ENCODE peak calls at places on chromosomes 1 and 21, in eight cellular contexts. One of them, this sample, is unnamed.
A peak's percentile ranks its signal among the peaks of the same experiment; 100 is the strongest.

GRCh38 chr1:115782571-115783281 is 14.2 kb upstream of the CASQ2 start:
- DNase-seq in tibial artery: no peak
- DNase-seq in ascending aorta: no peak
- DNase-seq in uterus: no peak
- DNase-seq in dorsolateral prefrontal cortex: no peak
- DNase-seq in cardiac muscle cell: peak; percentile 82
- DNase-seq in RWPE1: peak; percentile 94
- DNase-seq in thyroid gland: no peak
- DNase-seq in this sample: no peak

GRCh38 chr1:101451888-101452287 is 215.1 kb downstream of the S1PR1 start:
- DNase-seq in uterus: no peak
- DNase-seq in dorsolateral prefrontal cortex: no peak
- DNase-seq in tibial artery: no peak
- DNase-seq in RWPE1: no peak
- DNase-seq in ascending aorta: no peak
- DNase-seq in thyroid gland: no peak
- DNase-seq in cardiac muscle cell: no peak
- DNase-seq in this sample: no peak

GRCh38 chr1:216325946-216326345 is 97.3 kb downstream of the USH2A start:
- DNase-seq in RWPE1: peak; percentile 41
- DNase-seq in thyroid gland: no peak
- DNase-seq in uterus: no peak
- DNase-seq in dorsolateral prefrontal cortex: no peak
- DNase-seq in ascending aorta: no peak
- DNase-seq in tibial artery: no peak
- DNase-seq in cardiac muscle cell: no peak
- DNase-seq in this sample: no peak

GRCh38 chr1:226973371-226973897 is 33.3 kb downstream of the COQ8A start:
- DNase-seq in dorsolateral prefrontal cortex: no peak
- DNase-seq in thyroid gland: no peak
- DNase-seq in cardiac muscle cell: peak; percentile 53
- DNase-seq in ascending aorta: no peak
- DNase-seq in tibial artery: peak; percentile 62
- DNase-seq in uterus: peak; percentile 75
- DNase-seq in RWPE1: no peak
- DNase-seq in this sample: peak; percentile 56

GRCh38 chr1:228841632-228842031 is 106.4 kb downstream of the RHOU start:
- DNase-seq in cardiac muscle cell: no peak
- DNase-seq in RWPE1: no peak
- DNase-seq in dorsolateral prefrontal cortex: no peak
- DNase-seq in uterus: no peak
- DNase-seq in thyroid gland: no peak
- DNase-seq in ascending aorta: no peak
- DNase-seq in tibial artery: no peak
- DNase-seq in this sample: no peak

GRCh38 chr1:186014370-186015030 is 280.3 kb downstream of the HMCN1 start:
- DNase-seq in RWPE1: no peak
- DNase-seq in dorsolateral prefrontal cortex: no peak
- DNase-seq in cardiac muscle cell: peak; percentile 60
- DNase-seq in tibial artery: no peak
- DNase-seq in thyroid gland: no peak
- DNase-seq in ascending aorta: no peak
- DNase-seq in uterus: no peak
- DNase-seq in this sample: no peak

GRCh38 chr1:64051801-64052200 is 151.6 kb upstream of the UBE2U start:
- DNase-seq in ascending aorta: no peak
- DNase-seq in cardiac muscle cell: peak; percentile 19
- DNase-seq in thyroid gland: no peak
- DNase-seq in tibial artery: no peak
- DNase-seq in dorsolateral prefrontal cortex: no peak
- DNase-seq in RWPE1: no peak
- DNase-seq in uterus: no peak
- DNase-seq in this sample: no peak

GRCh38 chr1:29318724-29319123 is 82.4 kb downstream of the PTPRU start:
- DNase-seq in tibial artery: no peak
- DNase-seq in uterus: no peak
- DNase-seq in RWPE1: no peak
- DNase-seq in dorsolateral prefrontal cortex: no peak
- DNase-seq in ascending aorta: no peak
- DNase-seq in cardiac muscle cell: no peak
- DNase-seq in thyroid gland: no peak
- DNase-seq in this sample: no peak

GRCh38 chr21:44708866-44709425 is 2.4 kb downstream of the TSPEAR start:
- DNase-seq in uterus: peak; percentile 7
- DNase-seq in cardiac muscle cell: no peak
- DNase-seq in dorsolateral prefrontal cortex: no peak
- DNase-seq in RWPE1: no peak
- DNase-seq in ascending aorta: no peak
- DNase-seq in thyroid gland: no peak
- DNase-seq in tibial artery: no peak
- DNase-seq in this sample: no peak

GRCh38 chr1:226100436-226101347 is 38.2 kb downstream of the H3-3A start:
- DNase-seq in dorsolateral prefrontal cortex: peak; percentile 33
- DNase-seq in ascending aorta: no peak
- DNase-seq in uterus: no peak
- DNase-seq in thyroid gland: peak; percentile 54
- DNase-seq in tibial artery: no peak
- DNase-seq in cardiac muscle cell: peak; percentile 66
- DNase-seq in RWPE1: no peak
- DNase-seq in this sample: peak; percentile 32

GRCh38 chr21:35840197-35840799 is 220.0 kb downstream of the SETD4 start:
- DNase-seq in ascending aorta: no peak
- DNase-seq in thyroid gland: peak; percentile 69
- DNase-seq in RWPE1: peak; percentile 54
- DNase-seq in tibial artery: peak; percentile 79
- DNase-seq in cardiac muscle cell: peak; percentile 93
- DNase-seq in dorsolateral prefrontal cortex: no peak
- DNase-seq in uterus: peak; percentile 26
- DNase-seq in this sample: no peak

GRCh38 chr1:178739285-178740045 is 14.4 kb downstream of the RALGPS2 start:
- DNase-seq in RWPE1: no peak
- DNase-seq in thyroid gland: no peak
- DNase-seq in cardiac muscle cell: peak; percentile 45
- DNase-seq in tibial artery: no peak
- DNase-seq in dorsolateral prefrontal cortex: no peak
- DNase-seq in ascending aorta: no peak
- DNase-seq in uterus: no peak
- DNase-seq in this sample: no peak

GRCh38 chr21:45292399-45293213 is 4.9 kb upstream of the POFUT2 start:
- DNase-seq in RWPE1: peak; percentile 75
- DNase-seq in ascending aorta: peak; percentile 41
- DNase-seq in cardiac muscle cell: peak; percentile 93
- DNase-seq in thyroid gland: peak; percentile 91
- DNase-seq in uterus: peak; percentile 92
- DNase-seq in tibial artery: peak; percentile 84
- DNase-seq in dorsolateral prefrontal cortex: peak; percentile 74
- DNase-seq in this sample: peak; percentile 84

DNA sequence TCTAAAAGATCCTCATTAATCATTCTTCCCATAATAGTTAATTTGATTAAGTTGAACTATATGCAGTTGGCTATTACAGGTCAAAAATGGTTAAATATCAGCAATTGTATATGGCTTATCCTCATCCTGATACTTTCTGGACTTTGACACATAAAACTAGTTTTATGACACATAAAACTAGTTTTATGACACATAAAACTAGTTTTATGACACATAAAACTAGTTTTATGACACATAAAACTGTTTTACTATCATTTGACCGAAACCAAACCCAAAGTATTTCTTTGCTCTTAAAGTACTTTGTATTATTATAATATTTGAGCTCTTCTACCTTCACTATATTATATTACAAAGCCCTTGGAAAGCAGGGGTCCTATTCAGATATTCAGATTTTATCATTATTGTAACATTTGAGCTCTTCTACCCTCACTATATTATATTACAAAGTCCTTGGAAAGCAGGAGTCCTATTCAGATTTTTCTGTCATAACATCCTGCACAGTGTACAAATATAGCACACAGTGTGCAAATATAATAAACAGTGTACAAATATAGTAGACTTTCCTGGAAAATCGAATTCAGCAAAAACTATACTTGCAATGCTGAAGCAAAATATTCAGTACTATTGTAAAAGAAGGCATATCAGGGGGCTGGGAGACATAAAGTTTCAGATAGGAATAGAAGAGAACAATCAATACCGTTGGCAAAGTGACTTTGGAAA is 53.0 kb downstream of the NVL start:
- DNase-seq in thyroid gland: no peak
- DNase-seq in ascending aorta: no peak
- DNase-seq in cardiac muscle cell: no peak
- DNase-seq in dorsolateral prefrontal cortex: no peak
- DNase-seq in uterus: no peak
- DNase-seq in RWPE1: no peak
- DNase-seq in tibial artery: no peak
- DNase-seq in this sample: no peak
- H3K27ac ChIP-seq in thyroid gland: no peak overlapping the region
- H3K27ac ChIP-seq in ascending aorta: no peak overlapping the region
- H3K27ac ChIP-seq in cardiac muscle cell: no peak overlapping the region
- H3K27ac ChIP-seq in dorsolateral prefrontal cortex: no peak overlapping the region
- H3K27ac ChIP-seq in uterus: no peak overlapping the region
- H3K27ac ChIP-seq in RWPE1: no peak overlapping the region
- H3K27ac ChIP-seq in tibial artery: no peak overlapping the region
- H3K27ac ChIP-seq in this sample: no peak overlapping the region

GRCh38 chr1:6471969-6472368 is 6.0 kb upstream of the TNFRSF25 start:
- DNase-seq in thyroid gland: no peak
- DNase-seq in tibial artery: no peak
- DNase-seq in RWPE1: peak; percentile 68
- DNase-seq in uterus: no peak
- DNase-seq in dorsolateral prefrontal cortex: no peak
- DNase-seq in cardiac muscle cell: no peak
- DNase-seq in ascending aorta: no peak
- DNase-seq in this sample: no peak
- H3K27ac ChIP-seq in thyroid gland: no peak overlapping the region
- H3K27ac ChIP-seq in tibial artery: no peak overlapping the region
- H3K27ac ChIP-seq in RWPE1: peak overlapping the region; percentile 79
- H3K27ac ChIP-seq in uterus: no peak overlapping the region
- H3K27ac ChIP-seq in dorsolateral prefrontal cortex: no peak overlapping the region
- H3K27ac ChIP-seq in cardiac muscle cell: no peak overlapping the region
- H3K27ac ChIP-seq in ascending aorta: no peak overlapping the region
- H3K27ac ChIP-seq in this sample: no peak overlapping the region

GRCh38 chr1:241857131-241857530 is 9.1 kb downstream of the EXO1 start:
- DNase-seq in ascending aorta: no peak
- DNase-seq in tibial artery: no peak
- DNase-seq in cardiac muscle cell: no peak
- DNase-seq in thyroid gland: no peak
- DNase-seq in uterus: no peak
- DNase-seq in RWPE1: no peak
- DNase-seq in dorsolateral prefrontal cortex: no peak
- DNase-seq in this sample: no peak
- H3K27ac ChIP-seq in ascending aorta: no peak overlapping the region
- H3K27ac ChIP-seq in tibial artery: no peak overlapping the region
- H3K27ac ChIP-seq in cardiac muscle cell: no peak overlapping the region
- H3K27ac ChIP-seq in thyroid gland: no peak overlapping the region
- H3K27ac ChIP-seq in uterus: no peak overlapping the region
- H3K27ac ChIP-seq in RWPE1: no peak overlapping the region
- H3K27ac ChIP-seq in dorsolateral prefrontal cortex: no peak overlapping the region
- H3K27ac ChIP-seq in this sample: no peak overlapping the region

DNA sequence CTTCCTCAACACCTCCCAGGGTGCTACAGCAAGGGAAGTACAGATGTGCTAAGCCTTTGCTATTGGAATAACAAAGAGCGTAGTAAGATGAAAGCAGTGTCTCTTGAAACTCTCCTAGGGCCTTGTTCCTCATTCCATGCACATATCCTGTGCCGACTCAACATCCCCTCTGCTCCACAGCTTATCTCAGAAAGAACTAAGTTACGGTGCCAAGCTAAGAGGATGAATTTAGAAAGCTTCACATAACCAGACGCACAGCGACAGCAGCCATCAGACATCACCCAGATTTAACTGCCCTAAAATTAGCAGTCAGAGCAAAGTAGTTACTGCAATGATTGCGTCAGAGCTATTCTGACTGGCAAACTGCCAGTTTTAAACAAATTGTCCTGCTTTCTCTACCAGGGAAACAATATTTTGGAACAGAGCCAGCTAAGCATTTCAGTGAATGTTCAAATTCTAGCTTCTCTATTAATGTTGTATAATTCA is 9.5 kb downstream of the SIPA1L2 start:
- DNase-seq in uterus: peak; percentile 34
- DNase-seq in RWPE1: peak; percentile 28
- DNase-seq in tibial artery: peak; percentile 41
- DNase-seq in thyroid gland: peak; percentile 55
- DNase-seq in cardiac muscle cell: peak; percentile 94
- DNase-seq in dorsolateral prefrontal cortex: no peak
- DNase-seq in ascending aorta: no peak
- DNase-seq in this sample: peak; percentile 46
- H3K27ac ChIP-seq in uterus: peak overlapping the region; percentile 38
- H3K27ac ChIP-seq in RWPE1: no peak overlapping the region
- H3K27ac ChIP-seq in tibial artery: peak overlapping the region; percentile 2
- H3K27ac ChIP-seq in thyroid gland: peak overlapping the region; percentile 53
- H3K27ac ChIP-seq in cardiac muscle cell: peak overlapping the region; percentile 77
- H3K27ac ChIP-seq in dorsolateral prefrontal cortex: peak overlapping the region; percentile 65
- H3K27ac ChIP-seq in ascending aorta: peak overlapping the region; percentile 53
- H3K27ac ChIP-seq in this sample: peak overlapping the region; percentile 82

GRCh38 chr1:2991753-2992495 is 29.3 kb upstream of the ACTRT2 start:
- DNase-seq in tibial artery: peak; percentile 1
- DNase-seq in RWPE1: no peak
- DNase-seq in uterus: no peak
- DNase-seq in cardiac muscle cell: no peak
- DNase-seq in dorsolateral prefrontal cortex: no peak
- DNase-seq in thyroid gland: no peak
- DNase-seq in ascending aorta: no peak
- DNase-seq in this sample: peak; percentile 6
- H3K27ac ChIP-seq in tibial artery: no peak overlapping the region
- H3K27ac ChIP-seq in RWPE1: no peak overlapping the region
- H3K27ac ChIP-seq in uterus: no peak overlapping the region
- H3K27ac ChIP-seq in cardiac muscle cell: no peak overlapping the region
- H3K27ac ChIP-seq in dorsolateral prefrontal cortex: no peak overlapping the region
- H3K27ac ChIP-seq in thyroid gland: no peak overlapping the region
- H3K27ac ChIP-seq in ascending aorta: no peak overlapping the region
- H3K27ac ChIP-seq in this sample: no peak overlapping the region

DNA sequence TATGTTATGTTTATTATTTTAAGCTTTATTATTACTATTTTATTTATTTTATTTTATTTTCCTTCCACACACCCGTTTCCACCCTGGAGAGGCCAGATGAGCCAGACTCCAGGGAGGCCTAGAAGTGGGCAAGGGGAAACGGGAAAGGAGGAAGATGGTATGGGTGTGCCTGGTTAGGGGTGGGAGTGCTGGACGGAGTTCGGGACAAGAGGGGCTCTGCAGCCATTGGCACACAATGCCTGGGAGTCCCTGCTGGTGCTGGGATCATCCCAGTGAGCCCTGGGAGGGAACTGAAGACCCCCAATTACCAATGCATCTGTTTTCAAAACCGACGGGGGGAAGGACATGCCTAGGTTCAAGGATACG is 468 bp upstream of the MX1 start:
- DNase-seq in uterus: no peak
- DNase-seq in dorsolateral prefrontal cortex: no peak
- DNase-seq in RWPE1: no peak
- DNase-seq in thyroid gland: no peak
- DNase-seq in tibial artery: no peak
- DNase-seq in cardiac muscle cell: no peak
- DNase-seq in ascending aorta: no peak
- DNase-seq in this sample: no peak
- H3K27ac ChIP-seq in uterus: peak overlapping the region; percentile 72
- H3K27ac ChIP-seq in dorsolateral prefrontal cortex: no peak overlapping the region
- H3K27ac ChIP-seq in RWPE1: peak overlapping the region; percentile 11
- H3K27ac ChIP-seq in thyroid gland: peak overlapping the region; percentile 56
- H3K27ac ChIP-seq in tibial artery: peak overlapping the region; percentile 73
- H3K27ac ChIP-seq in cardiac muscle cell: no peak overlapping the region
- H3K27ac ChIP-seq in ascending aorta: peak overlapping the region; percentile 22
- H3K27ac ChIP-seq in this sample: peak overlapping the region; percentile 81